ENCODE peak calls at places on chromosomes 11 and 22, in ten cellular contexts. Q is left ventricle myocardium inferior, Y is NT2/D1, F is AG09309, T is psoas muscle, G is AG10803, H is cardiac fibroblast, I is pancreas, K is fibroblast of the aortic adventitia, N is esophagus muscularis mucosa. Z is an unnamed sample.

GRCh38 chr22:36383110-36383581 is 4.6 kb downstream of the MYH9 start:
- DNase-seq in Q (no peak), Y (no peak), F (no peak), T (no peak), G (peak), H (peak), I (no peak), K (peak), N (no peak), Z (no peak)

GRCh38 chr11:125279680-125280079 is 115.1 kb downstream of the PKNOX2 start:
- DNase-seq in Q (no peak), Y (no peak), F (no peak), T (no peak), G (no peak), H (no peak), I (no peak), K (no peak), N (no peak), Z (no peak)

GRCh38 chr22:34055525-34056200 is 135.4 kb upstream of the LARGE1 start:
- DNase-seq in Q (no peak), Y (peak), F (no peak), T (no peak), G (peak), H (peak), I (no peak), K (no peak), N (peak), Z (no peak)

GRCh38 chr11:64659417-64660144 is 63.4 kb downstream of the NRXN2 start:
- DNase-seq in Q (no peak), Y (no peak), F (peak), T (no peak), G (peak), H (peak), I (no peak), K (peak), N (no peak), Z (peak)

GRCh38 chr11:31956310-31956709 is 134.6 kb upstream of the RCN1 start:
- DNase-seq in Q (no peak), Y (no peak), F (no peak), T (no peak), G (peak), H (peak), I (no peak), K (peak), N (no peak), Z (no peak)

GRCh38 chr11:67996051-67996450 is 7.8 kb downstream of the UNC93B1 start:
- DNase-seq in Q (no peak), Y (no peak), F (no peak), T (no peak), G (no peak), H (no peak), I (no peak), K (no peak), N (no peak), Z (no peak)

GRCh38 chr22:42294034-42294985 is 23.9 kb upstream of the TCF20 start:
- DNase-seq in Q (peak), Y (no peak), F (no peak), T (no peak), G (peak), H (peak), I (peak), K (peak), N (no peak), Z (no peak)

GRCh38 chr11:57182896-57183295 is 1.1 kb downstream of the LRRC55 start:
- DNase-seq in Q (no peak), Y (no peak), F (no peak), T (no peak), G (no peak), H (no peak), I (no peak), K (no peak), N (no peak), Z (no peak)

GRCh38 chr22:26235792-26236191 is 66.5 kb downstream of the SEZ6L start:
- DNase-seq in Q (no peak), Y (no peak), F (no peak), T (no peak), G (no peak), H (no peak), I (no peak), K (no peak), N (no peak), Z (no peak)

GRCh38 chr22:23181763-23182288 is 1.5 kb downstream of the BCR start:
- DNase-seq in Q (no peak), Y (no peak), F (no peak), T (no peak), G (no peak), H (no peak), I (no peak), K (no peak), N (no peak), Z (no peak)

GRCh38 chr11:44831605-44832394 is 105.0 kb downstream of the TSPAN18 start:
- DNase-seq in Q (no peak), Y (no peak), F (no peak), T (no peak), G (no peak), H (no peak), I (no peak), K (no peak), N (no peak), Z (no peak)

GRCh38 chr22:41576877-41577276 is 12.8 kb downstream of the PMM1 start:
- DNase-seq in Q (peak), Y (peak), F (no peak), T (peak), G (peak), H (peak), I (no peak), K (peak), N (no peak), Z (no peak)

GRCh38 chr11:1908579-1908978 is 10.9 kb upstream of the TNNT3 start:
- DNase-seq in Q (no peak), Y (no peak), F (no peak), T (no peak), G (no peak), H (peak), I (no peak), K (peak), N (no peak), Z (no peak)

GRCh38 chr22:36395922-36396321 is 8.2 kb upstream of the MYH9 start:
- DNase-seq in Q (no peak), Y (no peak), F (no peak), T (no peak), G (peak), H (peak), I (no peak), K (peak), N (no peak), Z (no peak)

GRCh38 chr11:80320765-80321164 is 879.9 kb upstream of the TENM4 start:
- DNase-seq in Q (no peak), Y (no peak), F (no peak), T (no peak), G (no peak), H (no peak), I (no peak), K (no peak), N (no peak), Z (no peak)

GRCh38 chr11:39209966-39210365 is 2249.5 kb downstream of the LRRC4C start:
- DNase-seq in Q (no peak), Y (no peak), F (no peak), T (no peak), G (no peak), H (no peak), I (no peak), K (no peak), N (no peak), Z (no peak)

GRCh38 chr11:66317322-66317765 is 500 bp upstream of the CD248 start:
- DNase-seq in Q (peak), Y (no peak), F (no peak), T (peak), G (peak), H (peak), I (no peak), K (peak), N (no peak), Z (no peak)

DNA sequence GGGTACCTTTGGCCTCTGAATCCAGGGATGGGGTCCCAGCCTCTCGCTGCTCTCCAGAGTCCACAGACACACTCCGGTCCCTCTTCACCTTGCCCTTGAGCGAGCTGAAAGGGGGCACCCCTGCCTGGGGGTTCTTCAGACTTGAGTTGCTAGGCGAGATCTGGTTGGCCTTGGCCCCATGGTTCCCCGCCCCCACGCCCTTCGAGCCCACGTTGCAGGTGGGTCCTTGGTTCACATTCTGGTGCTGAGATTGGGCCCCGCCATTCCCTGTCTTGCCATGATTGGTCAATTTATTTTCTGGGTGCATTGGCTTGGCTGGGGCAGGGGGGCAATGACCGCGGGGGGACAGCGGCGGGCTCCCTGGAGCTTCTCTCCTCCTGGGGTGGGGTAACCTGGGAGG is 17.5 kb downstream of the BCL9L start:
- DNase-seq in Q (no peak), Y (no peak), F (no peak), T (no peak), G (no peak), H (no peak), I (no peak), K (no peak), N (no peak), Z (no peak)
- H3K4me3 ChIP-seq in Q (peak), Y (no peak), F (no peak), T (peak), G (peak), H (no peak), I (no peak), K (no peak), N (peak), Z (no peak)

GRCh38 chr11:112619106-112619505 is 342.1 kb upstream of the NCAM1 start:
- DNase-seq in Q (no peak), Y (no peak), F (no peak), T (no peak), G (no peak), H (no peak), I (no peak), K (no peak), N (peak), Z (no peak)
- H3K4me3 ChIP-seq in Q (no peak), Y (no peak), F (no peak), T (no peak), G (no peak), H (no peak), I (no peak), K (no peak), N (no peak), Z (no peak)

GRCh38 chr11:116579857-116580727 is 192.7 kb downstream of the BUD13 start:
- DNase-seq in Q (no peak), Y (no peak), F (no peak), T (no peak), G (no peak), H (no peak), I (no peak), K (no peak), N (no peak), Z (no peak)

GRCh38 chr11:116581349-116581748 is 191.4 kb downstream of the BUD13 start:
- DNase-seq in Q (no peak), Y (no peak), F (no peak), T (no peak), G (no peak), H (no peak), I (no peak), K (no peak), N (no peak), Z (no peak)

GRCh38 chr11:116577273-116577672 is 195.5 kb downstream of the BUD13 start:
- DNase-seq in Q (no peak), Y (no peak), F (no peak), T (no peak), G (no peak), H (no peak), I (no peak), K (no peak), N (no peak), Z (no peak)

GRCh38 chr11:116580828-116581227 is 192.0 kb downstream of the BUD13 start:
- DNase-seq in Q (no peak), Y (peak), F (no peak), T (no peak), G (no peak), H (no peak), I (no peak), K (no peak), N (no peak), Z (no peak)

GRCh38 chr11:116578971-116579687 is 193.7 kb downstream of the BUD13 start:
- DNase-seq in Q (peak), Y (peak), F (no peak), T (no peak), G (peak), H (no peak), I (no peak), K (peak), N (no peak), Z (no peak)
- H3K4me3 ChIP-seq in Q (no peak), Y (no peak), F (no peak), T (no peak), G (no peak), H (no peak), I (no peak), K (no peak), N (no peak), Z (no peak)

GRCh38 chr22:28808716-28809355 is 8.5 kb upstream of the XBP1 start:
- DNase-seq in Q (no peak), Y (no peak), F (no peak), T (no peak), G (no peak), H (no peak), I (no peak), K (no peak), N (no peak), Z (no peak)
- H3K4me3 ChIP-seq in Q (no peak), Y (no peak), F (no peak), T (no peak), G (no peak), H (no peak), I (no peak), K (no peak), N (no peak), Z (no peak)

DNA sequence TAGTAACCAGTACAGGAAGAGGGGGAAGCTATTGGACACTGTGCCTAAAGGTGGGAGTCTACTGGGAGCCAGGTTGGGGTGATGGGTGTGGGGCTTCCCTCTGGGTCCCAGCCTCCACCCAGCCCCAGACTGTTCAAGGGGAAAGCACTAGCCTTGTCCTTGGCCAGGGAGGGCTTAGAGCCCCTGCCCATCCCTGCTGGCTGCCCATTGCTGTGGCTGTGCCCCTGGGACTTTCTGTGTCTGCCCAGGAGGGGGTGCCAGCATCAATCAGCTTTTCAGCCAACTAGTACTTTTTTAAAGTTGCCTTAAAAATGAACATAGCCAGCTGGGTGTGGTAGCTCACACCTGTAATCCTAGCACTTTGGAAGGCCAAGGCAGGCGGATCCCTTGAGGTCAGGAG is 19.9 kb downstream of the INCENP start:
- DNase-seq in Q (no peak), Y (no peak), F (no peak), T (no peak), G (no peak), H (no peak), I (no peak), K (no peak), N (no peak), Z (no peak)
- H3K4me3 ChIP-seq in Q (no peak), Y (no peak), F (no peak), T (no peak), G (no peak), H (no peak), I (no peak), K (no peak), N (no peak), Z (no peak)

GRCh38 chr11:106172389-106172991 is 95.0 kb downstream of the AASDHPPT start:
- DNase-seq in Q (no peak), Y (no peak), F (peak), T (no peak), G (no peak), H (no peak), I (no peak), K (no peak), N (no peak), Z (no peak)
- H3K4me3 ChIP-seq in Q (no peak), Y (no peak), F (no peak), T (no peak), G (no peak), H (no peak), I (no peak), K (no peak), N (no peak), Z (no peak)

GRCh38 chr11:128872594-128872993 is 5.5 kb upstream of the KCNJ1 start:
- DNase-seq in Q (no peak), Y (no peak), F (no peak), T (no peak), G (no peak), H (no peak), I (no peak), K (no peak), N (no peak), Z (no peak)

GRCh38 chr11:128874406-128874805 is 7.3 kb upstream of the KCNJ1 start:
- DNase-seq in Q (no peak), Y (no peak), F (no peak), T (no peak), G (peak), H (peak), I (no peak), K (no peak), N (no peak), Z (no peak)

GRCh38 chr11:128871165-128871564 is 4.1 kb upstream of the KCNJ1 start:
- DNase-seq in Q (no peak), Y (no peak), F (no peak), T (no peak), G (no peak), H (no peak), I (no peak), K (no peak), N (no peak), Z (no peak)

GRCh38 chr11:128868851-128869671 is 2.0 kb upstream of the KCNJ1 start:
- DNase-seq in Q (no peak), Y (no peak), F (no peak), T (no peak), G (no peak), H (no peak), I (no peak), K (no peak), N (no peak), Z (no peak)

DNA sequence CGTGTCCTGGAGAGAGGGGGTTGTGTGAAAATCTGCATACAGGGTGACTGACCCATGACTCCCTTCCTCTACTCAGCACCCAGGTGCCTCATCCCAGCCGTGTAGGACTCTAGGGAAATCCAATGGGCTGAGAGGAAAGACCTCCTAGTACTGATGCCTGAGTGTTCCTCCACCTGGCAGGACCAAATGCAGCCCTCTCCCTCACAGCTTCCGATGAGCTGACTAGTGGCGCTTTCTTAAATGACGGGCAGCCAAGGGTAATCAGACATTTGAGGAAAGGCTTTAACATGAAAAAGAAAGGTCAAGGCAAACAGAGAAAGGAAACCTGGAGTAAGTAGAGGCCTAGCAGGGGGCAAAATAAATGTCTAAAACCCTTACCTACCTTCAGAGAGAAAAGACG is 5.0 kb upstream of the KCNJ1 start:
- DNase-seq in Q (no peak), Y (no peak), F (no peak), T (no peak), G (no peak), H (no peak), I (no peak), K (no peak), N (no peak), Z (no peak)
- H3K4me3 ChIP-seq in Q (no peak), Y (no peak), F (no peak), T (no peak), G (no peak), H (no peak), I (no peak), K (no peak), N (no peak), Z (no peak)

GRCh38 chr22:30921108-30921507 is 47.5 kb downstream of the MORC2 start:
- DNase-seq in Q (no peak), Y (no peak), F (no peak), T (no peak), G (peak), H (peak), I (no peak), K (peak), N (peak), Z (no peak)
- H3K4me3 ChIP-seq in Q (peak), Y (no peak), F (no peak), T (peak), G (peak), H (no peak), I (no peak), K (no peak), N (peak), Z (peak)

GRCh38 chr11:26105762-26106423 is 226.0 kb upstream of the ANO3 start:
- DNase-seq in Q (no peak), Y (no peak), F (no peak), T (no peak), G (no peak), H (no peak), I (no peak), K (no peak), N (no peak), Z (no peak)

GRCh38 chr11:26109658-26110393 is 222.1 kb upstream of the ANO3 start:
- DNase-seq in Q (no peak), Y (no peak), F (no peak), T (no peak), G (no peak), H (no peak), I (no peak), K (no peak), N (no peak), Z (no peak)

GRCh38 chr11:26112190-26112715 is 219.7 kb upstream of the ANO3 start:
- DNase-seq in Q (no peak), Y (no peak), F (no peak), T (no peak), G (no peak), H (no peak), I (no peak), K (no peak), N (no peak), Z (no peak)

GRCh38 chr11:26102325-26102724 is 229.6 kb upstream of the ANO3 start:
- DNase-seq in Q (no peak), Y (no peak), F (no peak), T (no peak), G (no peak), H (no peak), I (no peak), K (no peak), N (no peak), Z (no peak)

DNA sequence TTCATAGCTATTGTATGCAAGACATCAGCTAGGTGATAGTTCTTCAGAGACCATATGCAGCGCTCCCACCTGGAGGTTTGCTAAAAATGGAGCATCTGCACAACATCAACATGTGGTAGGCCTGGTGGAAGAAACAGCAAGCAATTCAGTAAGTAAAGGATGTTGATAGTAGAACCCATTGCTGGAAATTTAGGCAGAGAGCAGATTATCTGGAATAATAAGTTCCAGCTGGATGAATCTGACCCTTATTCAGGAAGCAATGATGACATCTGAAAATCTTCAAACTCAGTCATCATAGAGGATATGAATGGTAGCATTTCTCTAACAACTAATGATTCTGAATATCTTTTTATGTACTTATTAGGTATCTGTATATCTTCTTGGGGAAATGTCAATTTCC is 225.2 kb upstream of the ANO3 start:
- DNase-seq in Q (no peak), Y (no peak), F (no peak), T (no peak), G (no peak), H (no peak), I (no peak), K (no peak), N (no peak), Z (no peak)
- H3K4me3 ChIP-seq in Q (no peak), Y (no peak), F (no peak), T (no peak), G (no peak), H (no peak), I (no peak), K (no peak), N (no peak), Z (no peak)

Z was measured in Panc1.